ENCODE peak calls at places on chromosomes 13 and 19, in eight cellular contexts. T is upper lobe of right lung, J is HTR-8/SVneo, D is fibroblast of pulmonary artery, F is skeletal muscle cell, R is C1 segment of cervical spinal cord, Q is thoracic aorta, O is ureter. W is an unnamed sample.

GRCh38 chr19:12703056-12703455 is 6.6 kb upstream of the FBXW9 start:
- DNase-seq in R (no peak), F (no peak), Q (no peak), D (peak), J (peak), T (no peak), O (no peak), W (no peak)

GRCh38 chr13:30395192-30396158 is 26.8 kb upstream of the UBE2L5 start:
- DNase-seq in T (peak), D (peak), O (peak), Q (peak), J (peak), F (peak), R (peak), W (peak)

GRCh38 chr19:6233051-6233826 is 46.5 kb downstream of the MLLT1 start:
- DNase-seq in T (peak), D (peak), R (no peak), O (peak), F (no peak), Q (peak), J (no peak), W (no peak)

GRCh38 chr13:93199856-93200255 is 26.8 kb upstream of the GPC6 start:
- DNase-seq in T (no peak), O (no peak), F (no peak), D (no peak), R (no peak), J (no peak), Q (no peak), W (no peak)

GRCh38 chr13:32117696-32118095 is 86.1 kb downstream of the FRY start:
- DNase-seq in O (no peak), D (no peak), T (peak), F (no peak), R (no peak), Q (peak), J (no peak), W (no peak)

GRCh38 chr13:110450016-110450900 is 111.3 kb downstream of the RAB20 start:
- DNase-seq in O (no peak), Q (no peak), D (no peak), F (no peak), J (no peak), R (no peak), T (no peak), W (no peak)

GRCh38 chr19:50514346-50515167 is 844 bp upstream of the ASPDH start:
- DNase-seq in Q (no peak), T (no peak), R (peak), O (no peak), F (no peak), J (no peak), D (no peak), W (peak)

GRCh38 chr13:19882231-19882630 is 18.8 kb upstream of the ZMYM5 start:
- DNase-seq in R (no peak), D (no peak), T (no peak), J (no peak), Q (no peak), O (no peak), F (no peak), W (no peak)

GRCh38 chr19:5948697-5949564 is 29.0 kb downstream of the RANBP3 start:
- DNase-seq in T (no peak), R (no peak), F (no peak), J (no peak), D (no peak), Q (no peak), O (no peak), W (no peak)

GRCh38 chr19:52778811-52779210 is 7.8 kb downstream of the ZNF600 start:
- DNase-seq in R (no peak), O (no peak), F (no peak), T (no peak), D (no peak), Q (no peak), J (no peak), W (peak)

GRCh38 chr13:101149735-101150380 is 266.4 kb downstream of the NALCN start:
- DNase-seq in T (no peak), F (no peak), D (peak), O (no peak), Q (no peak), J (peak), R (no peak), W (no peak)

GRCh38 chr19:29591670-29592069 is 14.4 kb upstream of the POP4 start:
- DNase-seq in D (no peak), T (no peak), O (no peak), R (no peak), F (no peak), J (no peak), Q (no peak), W (no peak)

GRCh38 chr19:49196527-49197240 is 39.1 kb downstream of the TRPM4 start:
- DNase-seq in R (no peak), J (no peak), Q (no peak), O (no peak), T (no peak), D (no peak), F (no peak), W (peak)

GRCh38 chr19:47275866-47276461 is 1.3 kb downstream of the INAFM1 start:
- DNase-seq in T (peak), O (no peak), Q (no peak), J (no peak), R (peak), F (no peak), D (peak), W (no peak)

W was measured in activated effector memory CD4-positive, alpha-beta T cell treated with anti-CD3 and anti-CD28 coated beads, Interleukin-2, amount 50 U/mL, for 16 hours.